ENCODE peak calls at places on chromosome 14, in six cellular contexts. One of them, this sample, is unnamed.
A peak's percentile ranks its signal among the peaks of the same experiment; 100 is the strongest.

GRCh38 chr14:94334837-94335236 is 11.7 kb upstream of the SERPINA6 start:
- DNase-seq in NCI-H1436: no peak
- DNase-seq in activated CD4-positive, alpha-beta T cell treated with anti-CD3 and anti-CD28 coated beads, Interleukin-2, amount 50 U/mL, for 1 hour: no peak
- DNase-seq in smooth muscle cell of the brain vasculature: no peak
- DNase-seq in keratinocyte: peak; percentile 61
- DNase-seq in NCI-H510A: no peak
- DNase-seq in this sample: no peak

GRCh38 chr14:59303216-59303615 is 114.7 kb downstream of the DAAM1 start:
- DNase-seq in NCI-H510A: no peak
- DNase-seq in smooth muscle cell of the brain vasculature: peak; percentile 62
- DNase-seq in keratinocyte: peak; percentile 48
- DNase-seq in activated CD4-positive, alpha-beta T cell treated with anti-CD3 and anti-CD28 coated beads, Interleukin-2, amount 50 U/mL, for 1 hour: no peak
- DNase-seq in NCI-H1436: no peak
- DNase-seq in this sample: no peak

GRCh38 chr14:29637406-29637805 is 290.2 kb downstream of the PRKD1 start:
- DNase-seq in smooth muscle cell of the brain vasculature: peak; percentile 69
- DNase-seq in NCI-H1436: no peak
- DNase-seq in NCI-H510A: no peak
- DNase-seq in activated CD4-positive, alpha-beta T cell treated with anti-CD3 and anti-CD28 coated beads, Interleukin-2, amount 50 U/mL, for 1 hour: no peak
- DNase-seq in keratinocyte: no peak
- DNase-seq in this sample: no peak

GRCh38 chr14:84857571-84857970 is 672.4 kb upstream of the FLRT2 start:
- DNase-seq in NCI-H510A: no peak
- DNase-seq in NCI-H1436: no peak
- DNase-seq in keratinocyte: peak; percentile 21
- DNase-seq in smooth muscle cell of the brain vasculature: no peak
- DNase-seq in activated CD4-positive, alpha-beta T cell treated with anti-CD3 and anti-CD28 coated beads, Interleukin-2, amount 50 U/mL, for 1 hour: no peak
- DNase-seq in this sample: no peak

GRCh38 chr14:32468955-32469354 is 139.9 kb downstream of the AKAP6 start:
- DNase-seq in NCI-H510A: no peak
- DNase-seq in keratinocyte: no peak
- DNase-seq in smooth muscle cell of the brain vasculature: no peak
- DNase-seq in NCI-H1436: no peak
- DNase-seq in activated CD4-positive, alpha-beta T cell treated with anti-CD3 and anti-CD28 coated beads, Interleukin-2, amount 50 U/mL, for 1 hour: no peak
- DNase-seq in this sample: no peak

GRCh38 chr14:36818212-36818611 is 156.6 kb downstream of the PAX9 start:
- DNase-seq in keratinocyte: no peak
- DNase-seq in activated CD4-positive, alpha-beta T cell treated with anti-CD3 and anti-CD28 coated beads, Interleukin-2, amount 50 U/mL, for 1 hour: no peak
- DNase-seq in smooth muscle cell of the brain vasculature: no peak
- DNase-seq in NCI-H510A: no peak
- DNase-seq in NCI-H1436: no peak
- DNase-seq in this sample: no peak

GRCh38 chr14:93137864-93138263 is 22.1 kb upstream of the ITPK1 start:
- DNase-seq in keratinocyte: no peak
- DNase-seq in smooth muscle cell of the brain vasculature: no peak
- DNase-seq in NCI-H510A: peak; percentile 84
- DNase-seq in activated CD4-positive, alpha-beta T cell treated with anti-CD3 and anti-CD28 coated beads, Interleukin-2, amount 50 U/mL, for 1 hour: no peak
- DNase-seq in NCI-H1436: no peak
- DNase-seq in this sample: peak; percentile 49

GRCh38 chr14:27605298-27605697 is 1007.5 kb upstream of the NOVA1 start:
- DNase-seq in NCI-H510A: no peak
- DNase-seq in keratinocyte: no peak
- DNase-seq in smooth muscle cell of the brain vasculature: no peak
- DNase-seq in NCI-H1436: no peak
- DNase-seq in activated CD4-positive, alpha-beta T cell treated with anti-CD3 and anti-CD28 coated beads, Interleukin-2, amount 50 U/mL, for 1 hour: no peak
- DNase-seq in this sample: no peak

GRCh38 chr14:103550451-103551337 is 11.8 kb downstream of the BAG5 start:
- DNase-seq in smooth muscle cell of the brain vasculature: no peak
- DNase-seq in NCI-H510A: peak; percentile 83
- DNase-seq in keratinocyte: no peak
- DNase-seq in activated CD4-positive, alpha-beta T cell treated with anti-CD3 and anti-CD28 coated beads, Interleukin-2, amount 50 U/mL, for 1 hour: no peak
- DNase-seq in NCI-H1436: no peak
- DNase-seq in this sample: no peak

GRCh38 chr14:39050389-39050788 is 52.6 kb downstream of the SEC23A start:
- DNase-seq in keratinocyte: no peak
- DNase-seq in NCI-H510A: no peak
- DNase-seq in NCI-H1436: no peak
- DNase-seq in activated CD4-positive, alpha-beta T cell treated with anti-CD3 and anti-CD28 coated beads, Interleukin-2, amount 50 U/mL, for 1 hour: no peak
- DNase-seq in smooth muscle cell of the brain vasculature: no peak
- DNase-seq in this sample: no peak

GRCh38 chr14:50533806-50534205 is 1.4 kb upstream of the MAP4K5 start:
- DNase-seq in keratinocyte: no peak
- DNase-seq in NCI-H510A: no peak
- DNase-seq in activated CD4-positive, alpha-beta T cell treated with anti-CD3 and anti-CD28 coated beads, Interleukin-2, amount 50 U/mL, for 1 hour: no peak
- DNase-seq in smooth muscle cell of the brain vasculature: no peak
- DNase-seq in NCI-H1436: no peak
- DNase-seq in this sample: no peak

GRCh38 chr14:24678801-24679247 is 44.8 kb upstream of the GZMB start:
- DNase-seq in keratinocyte: peak; percentile 69
- DNase-seq in smooth muscle cell of the brain vasculature: peak; percentile 66
- DNase-seq in NCI-H1436: peak; percentile 75
- DNase-seq in activated CD4-positive, alpha-beta T cell treated with anti-CD3 and anti-CD28 coated beads, Interleukin-2, amount 50 U/mL, for 1 hour: peak; percentile 64
- DNase-seq in NCI-H510A: peak; percentile 54
- DNase-seq in this sample: peak; percentile 69

GRCh38 chr14:106083082-106083481 is 556.7 kb downstream of the TMEM121 start:
- DNase-seq in NCI-H510A: no peak
- DNase-seq in keratinocyte: no peak
- DNase-seq in NCI-H1436: no peak
- DNase-seq in smooth muscle cell of the brain vasculature: no peak
- DNase-seq in activated CD4-positive, alpha-beta T cell treated with anti-CD3 and anti-CD28 coated beads, Interleukin-2, amount 50 U/mL, for 1 hour: no peak
- DNase-seq in this sample: no peak

GRCh38 chr14:94447986-94448808 is 4.4 kb downstream of the SERPINA11 start:
- DNase-seq in NCI-H510A: no peak
- DNase-seq in NCI-H1436: no peak
- DNase-seq in keratinocyte: no peak
- DNase-seq in activated CD4-positive, alpha-beta T cell treated with anti-CD3 and anti-CD28 coated beads, Interleukin-2, amount 50 U/mL, for 1 hour: no peak
- DNase-seq in smooth muscle cell of the brain vasculature: no peak
- DNase-seq in this sample: no peak

GRCh38 chr14:88195676-88196075 is 127.4 kb downstream of the KCNK10 start:
- DNase-seq in NCI-H1436: peak; percentile 29
- DNase-seq in keratinocyte: no peak
- DNase-seq in activated CD4-positive, alpha-beta T cell treated with anti-CD3 and anti-CD28 coated beads, Interleukin-2, amount 50 U/mL, for 1 hour: no peak
- DNase-seq in NCI-H510A: no peak
- DNase-seq in smooth muscle cell of the brain vasculature: no peak
- DNase-seq in this sample: no peak

GRCh38 chr14:65269732-65270131 is 142.8 kb upstream of the FUT8 start:
- DNase-seq in activated CD4-positive, alpha-beta T cell treated with anti-CD3 and anti-CD28 coated beads, Interleukin-2, amount 50 U/mL, for 1 hour: no peak
- DNase-seq in keratinocyte: no peak
- DNase-seq in NCI-H1436: no peak
- DNase-seq in NCI-H510A: no peak
- DNase-seq in smooth muscle cell of the brain vasculature: no peak
- DNase-seq in this sample: no peak

GRCh38 chr14:60287452-60287851 is 38.4 kb downstream of the PPM1A start:
- DNase-seq in keratinocyte: no peak
- DNase-seq in activated CD4-positive, alpha-beta T cell treated with anti-CD3 and anti-CD28 coated beads, Interleukin-2, amount 50 U/mL, for 1 hour: no peak
- DNase-seq in NCI-H1436: no peak
- DNase-seq in smooth muscle cell of the brain vasculature: no peak
- DNase-seq in NCI-H510A: no peak
- DNase-seq in this sample: no peak

GRCh38 chr14:50845166-50845565 is 14.2 kb upstream of the NIN start:
- DNase-seq in smooth muscle cell of the brain vasculature: no peak
- DNase-seq in NCI-H510A: no peak
- DNase-seq in keratinocyte: no peak
- DNase-seq in NCI-H1436: no peak
- DNase-seq in activated CD4-positive, alpha-beta T cell treated with anti-CD3 and anti-CD28 coated beads, Interleukin-2, amount 50 U/mL, for 1 hour: no peak
- DNase-seq in this sample: no peak

GRCh38 chr14:37270629-37271028 is 72.9 kb downstream of the MIPOL1 start:
- DNase-seq in keratinocyte: no peak
- DNase-seq in smooth muscle cell of the brain vasculature: no peak
- DNase-seq in NCI-H1436: no peak
- DNase-seq in activated CD4-positive, alpha-beta T cell treated with anti-CD3 and anti-CD28 coated beads, Interleukin-2, amount 50 U/mL, for 1 hour: no peak
- DNase-seq in NCI-H510A: no peak
- DNase-seq in this sample: peak; percentile 61

GRCh38 chr14:76997257-76997970 is 31.1 kb downstream of the IRF2BPL start:
- DNase-seq in keratinocyte: no peak
- DNase-seq in smooth muscle cell of the brain vasculature: no peak
- DNase-seq in activated CD4-positive, alpha-beta T cell treated with anti-CD3 and anti-CD28 coated beads, Interleukin-2, amount 50 U/mL, for 1 hour: no peak
- DNase-seq in NCI-H1436: no peak
- DNase-seq in NCI-H510A: no peak
- DNase-seq in this sample: no peak

GRCh38 chr14:29518335-29518734 is 409.3 kb downstream of the PRKD1 start:
- DNase-seq in NCI-H510A: no peak
- DNase-seq in keratinocyte: no peak
- DNase-seq in NCI-H1436: no peak
- DNase-seq in smooth muscle cell of the brain vasculature: no peak
- DNase-seq in activated CD4-positive, alpha-beta T cell treated with anti-CD3 and anti-CD28 coated beads, Interleukin-2, amount 50 U/mL, for 1 hour: no peak
- DNase-seq in this sample: peak; percentile 53

GRCh38 chr14:103694572-103695026 is 20.7 kb downstream of the XRCC3 start:
- DNase-seq in keratinocyte: no peak
- DNase-seq in activated CD4-positive, alpha-beta T cell treated with anti-CD3 and anti-CD28 coated beads, Interleukin-2, amount 50 U/mL, for 1 hour: no peak
- DNase-seq in NCI-H510A: no peak
- DNase-seq in smooth muscle cell of the brain vasculature: no peak
- DNase-seq in NCI-H1436: no peak
- DNase-seq in this sample: no peak

GRCh38 chr14:75647650-75648049 is 13.0 kb downstream of the ERG28 start:
- DNase-seq in NCI-H1436: no peak
- DNase-seq in NCI-H510A: no peak
- DNase-seq in keratinocyte: no peak
- DNase-seq in activated CD4-positive, alpha-beta T cell treated with anti-CD3 and anti-CD28 coated beads, Interleukin-2, amount 50 U/mL, for 1 hour: no peak
- DNase-seq in smooth muscle cell of the brain vasculature: no peak
- DNase-seq in this sample: no peak

GRCh38 chr14:86662334-86662733 is 1132.4 kb downstream of the FLRT2 start:
- DNase-seq in NCI-H510A: no peak
- DNase-seq in activated CD4-positive, alpha-beta T cell treated with anti-CD3 and anti-CD28 coated beads, Interleukin-2, amount 50 U/mL, for 1 hour: no peak
- DNase-seq in smooth muscle cell of the brain vasculature: no peak
- DNase-seq in NCI-H1436: no peak
- DNase-seq in keratinocyte: no peak
- DNase-seq in this sample: no peak

GRCh38 chr14:105138551-105139111 is 29.9 kb downstream of the JAG2 start:
- DNase-seq in NCI-H1436: no peak
- DNase-seq in keratinocyte: no peak
- DNase-seq in activated CD4-positive, alpha-beta T cell treated with anti-CD3 and anti-CD28 coated beads, Interleukin-2, amount 50 U/mL, for 1 hour: no peak
- DNase-seq in smooth muscle cell of the brain vasculature: no peak
- DNase-seq in NCI-H510A: no peak
- DNase-seq in this sample: no peak

GRCh38 chr14:36820901-36821300 is 159.2 kb downstream of the PAX9 start:
- DNase-seq in keratinocyte: no peak
- DNase-seq in NCI-H1436: peak; percentile 13
- DNase-seq in smooth muscle cell of the brain vasculature: no peak
- DNase-seq in NCI-H510A: no peak
- DNase-seq in activated CD4-positive, alpha-beta T cell treated with anti-CD3 and anti-CD28 coated beads, Interleukin-2, amount 50 U/mL, for 1 hour: no peak
- DNase-seq in this sample: no peak

GRCh38 chr14:65824978-65825299 is 412.4 kb downstream of the FUT8 start:
- DNase-seq in NCI-H510A: no peak
- DNase-seq in keratinocyte: no peak
- DNase-seq in smooth muscle cell of the brain vasculature: no peak
- DNase-seq in NCI-H1436: no peak
- DNase-seq in activated CD4-positive, alpha-beta T cell treated with anti-CD3 and anti-CD28 coated beads, Interleukin-2, amount 50 U/mL, for 1 hour: no peak
- DNase-seq in this sample: no peak

GRCh38 chr14:76073732-76074131 is 78.0 kb upstream of the GPATCH2L start:
- DNase-seq in activated CD4-positive, alpha-beta T cell treated with anti-CD3 and anti-CD28 coated beads, Interleukin-2, amount 50 U/mL, for 1 hour: no peak
- DNase-seq in keratinocyte: no peak
- DNase-seq in NCI-H1436: no peak
- DNase-seq in NCI-H510A: no peak
- DNase-seq in smooth muscle cell of the brain vasculature: no peak
- DNase-seq in this sample: no peak

GRCh38 chr14:60561845-60562746 is 53.1 kb downstream of the SIX6 start:
- DNase-seq in NCI-H1436: peak; percentile 68
- DNase-seq in keratinocyte: peak; percentile 9
- DNase-seq in NCI-H510A: peak; percentile 23
- DNase-seq in smooth muscle cell of the brain vasculature: peak; percentile 53
- DNase-seq in activated CD4-positive, alpha-beta T cell treated with anti-CD3 and anti-CD28 coated beads, Interleukin-2, amount 50 U/mL, for 1 hour: no peak
- DNase-seq in this sample: no peak

GRCh38 chr14:52351561-52352491 is 37.7 kb downstream of the PTGER2 start:
- DNase-seq in smooth muscle cell of the brain vasculature: no peak
- DNase-seq in keratinocyte: no peak
- DNase-seq in NCI-H1436: no peak
- DNase-seq in NCI-H510A: no peak
- DNase-seq in activated CD4-positive, alpha-beta T cell treated with anti-CD3 and anti-CD28 coated beads, Interleukin-2, amount 50 U/mL, for 1 hour: no peak
- DNase-seq in this sample: no peak

This sample was measured in NCI-H1417 treated with DMSO at 0.1 percent for 48 hours.